ENCODE peak calls at places on chromosomes 16 and 17, in seven cellular contexts. O is EL; U is non-pigmented ciliary epithelial cell; Y is activated CD4-positive, alpha-beta T cell treated with anti-CD3 and anti-CD28 coated beads, Interleukin-2, amount 10 ng/mL, durations not matched to agents 24 days and 14 days; C is AG20443; W is lung microvascular endothelial cell; I is dorsolateral prefrontal cortex. V is an unnamed sample.

GRCh38 chr16:1278456-1278855 is 22.6 kb downstream of the TPSD1 start:
- DNase-seq in O (no peak), U (no peak), Y (no peak), C (no peak), W (no peak), I (no peak), V (no peak)

GRCh38 chr17:33580215-33580614 is 287.1 kb upstream of the ASIC2 start:
- DNase-seq in O (no peak), U (no peak), Y (no peak), C (no peak), W (no peak), I (no peak), V (no peak)

GRCh38 chr16:285146-286055 is 2.4 kb downstream of the PDIA2 start:
- DNase-seq in O (no peak), U (no peak), Y (no peak), C (no peak), W (no peak), I (no peak), V (no peak)

GRCh38 chr17:79542718-79543117 is 68.1 kb downstream of the RBFOX3 start:
- DNase-seq in O (no peak), U (no peak), Y (no peak), C (no peak), W (no peak), I (no peak), V (no peak)

GRCh38 chr16:31472559-31473203 is 729 bp downstream of the TGFB1I1 start:
- DNase-seq in O (peak), U (peak), Y (peak), C (peak), W (peak), I (peak), V (peak)

GRCh38 chr16:24536671-24537070 is 2.7 kb upstream of the RBBP6 start:
- DNase-seq in O (no peak), U (no peak), Y (no peak), C (no peak), W (no peak), I (no peak), V (no peak)

GRCh38 chr17:45574376-45574775 is 83.9 kb upstream of the PLEKHM1 start:
- DNase-seq in O (peak), U (no peak), Y (peak), C (peak), W (no peak), I (no peak), V (no peak)

GRCh38 chr17:57761887-57762286 is 16.8 kb upstream of the CCDC182 start:
- DNase-seq in O (no peak), U (no peak), Y (no peak), C (no peak), W (no peak), I (no peak), V (no peak)

GRCh38 chr17:28725660-28726395 is at the start of gene TLCD1:
- DNase-seq in O (peak), U (no peak), Y (peak), C (peak), W (peak), I (no peak), V (peak)

GRCh38 chr16:11609474-11610120 is 22.9 kb upstream of the LITAF start:
- DNase-seq in O (no peak), U (no peak), Y (no peak), C (no peak), W (no peak), I (no peak), V (no peak)

GRCh38 chr17:75090871-75091854 is 3.4 kb downstream of the SLC16A5 start:
- DNase-seq in O (no peak), U (no peak), Y (no peak), C (no peak), W (peak), I (no peak), V (no peak)

GRCh38 chr17:3556905-3557767 is 476 bp downstream of the TRPV3 start:
- DNase-seq in O (no peak), U (no peak), Y (no peak), C (no peak), W (no peak), I (no peak), V (no peak)

GRCh38 chr17:48799069-48799710 is 17.8 kb downstream of the TTLL6 start:
- DNase-seq in O (no peak), U (no peak), Y (no peak), C (no peak), W (no peak), I (no peak), V (no peak)

GRCh38 chr17:50289268-50289667 is 15.0 kb downstream of the TMEM92 start:
- DNase-seq in O (peak), U (no peak), Y (no peak), C (peak), W (peak), I (no peak), V (no peak)

GRCh38 chr17:83083368-83084201 is 4.2 kb downstream of the METRNL start:
- DNase-seq in O (peak), U (peak), Y (peak), C (peak), W (peak), I (no peak), V (peak)

GRCh38 chr17:39671651-39672521 is 3.6 kb downstream of the PNMT start:
- DNase-seq in O (peak), U (no peak), Y (no peak), C (peak), W (peak), I (peak), V (no peak)

GRCh38 chr17:57783338-57783742 is 38.2 kb upstream of the CCDC182 start:
- DNase-seq in O (peak), U (no peak), Y (peak), C (peak), W (peak), I (peak), V (peak)

GRCh38 chr16:77784441-77785356 is 3.7 kb upstream of the VAT1L start:
- DNase-seq in O (no peak), U (no peak), Y (no peak), C (no peak), W (no peak), I (no peak), V (no peak)

GRCh38 chr17:42676424-42677011 is at the start of gene PLEKHH3:
- DNase-seq in O (no peak), U (no peak), Y (no peak), C (no peak), W (no peak), I (no peak), V (no peak)

GRCh38 chr16:11208916-11209665 is 46.9 kb downstream of the SOCS1 start:
- DNase-seq in O (peak), U (no peak), Y (no peak), C (no peak), W (no peak), I (no peak), V (no peak)

GRCh38 chr17:7982171-7982570 is 20.2 kb upstream of the GUCY2D start:
- DNase-seq in O (peak), U (peak), Y (no peak), C (peak), W (peak), I (no peak), V (no peak)

GRCh38 chr16:49638696-49639629 is 216.9 kb downstream of the ZNF423 start:
- DNase-seq in O (no peak), U (no peak), Y (no peak), C (no peak), W (no peak), I (no peak), V (no peak)

GRCh38 chr16:88566158-88566557 is 4.0 kb upstream of the ZC3H18 start:
- DNase-seq in O (peak), U (peak), Y (peak), C (no peak), W (peak), I (peak), V (no peak)

GRCh38 chr17:37101306-37101705 is 152.6 kb downstream of the AATF start:
- DNase-seq in O (no peak), U (no peak), Y (no peak), C (no peak), W (no peak), I (no peak), V (no peak)

GRCh38 chr16:67877064-67877463 is 4.2 kb downstream of the EDC4 start:
- DNase-seq in O (no peak), U (no peak), Y (no peak), C (no peak), W (no peak), I (no peak), V (no peak)

GRCh38 chr17:50564916-50565315 is 4.4 kb downstream of the CACNA1G start:
- DNase-seq in O (peak), U (no peak), Y (peak), C (peak), W (no peak), I (peak), V (no peak)

GRCh38 chr17:78558181-78558850 is 18.9 kb downstream of the DNAH17 start:
- DNase-seq in O (no peak), U (no peak), Y (peak), C (no peak), W (no peak), I (no peak), V (peak)

GRCh38 chr17:68054296-68054900 is 18.9 kb downstream of the KPNA2 start:
- DNase-seq in O (peak), U (peak), Y (no peak), C (peak), W (peak), I (peak), V (no peak)

GRCh38 chr16:11298143-11298900 is 17.2 kb upstream of the PRM1 start:
- DNase-seq in O (no peak), U (no peak), Y (no peak), C (no peak), W (no peak), I (no peak), V (no peak)

GRCh38 chr17:67460097-67460496 is 83.0 kb downstream of the PITPNC1 start:
- DNase-seq in O (no peak), U (no peak), Y (no peak), C (no peak), W (no peak), I (no peak), V (no peak)

GRCh38 chr17:15048933-15049539 is 216.1 kb downstream of the PMP22 start:
- DNase-seq in O (no peak), U (no peak), Y (no peak), C (no peak), W (no peak), I (no peak), V (no peak)

GRCh38 chr16:72814226-72814625 is 233.7 kb downstream of the ZFHX3 start:
- DNase-seq in O (no peak), U (no peak), Y (no peak), C (no peak), W (no peak), I (no peak), V (no peak)

GRCh38 chr17:46841561-46842379 is 9.6 kb upstream of the WNT9B start:
- DNase-seq in O (no peak), U (no peak), Y (peak), C (peak), W (peak), I (no peak), V (no peak)

GRCh38 chr16:74297296-74297665 is 667 bp downstream of the PSMD7 start:
- DNase-seq in O (peak), U (no peak), Y (peak), C (peak), W (peak), I (peak), V (no peak)

GRCh38 chr17:34302626-34303025 is 16.6 kb upstream of the CCL8 start:
- DNase-seq in O (no peak), U (no peak), Y (no peak), C (no peak), W (no peak), I (no peak), V (no peak)

GRCh38 chr17:65455972-65456343 is 105.5 kb downstream of the AXIN2 start:
- DNase-seq in O (no peak), U (no peak), Y (peak), C (peak), W (peak), I (no peak), V (no peak)

GRCh38 chr16:27237229-27238015 is 31.1 kb downstream of the NSMCE1 start:
- DNase-seq in O (peak), U (no peak), Y (peak), C (no peak), W (peak), I (no peak), V (no peak)

GRCh38 chr16:28621756-28622155 is 11.9 kb upstream of the SULT1A1 start:
- DNase-seq in O (no peak), U (no peak), Y (no peak), C (no peak), W (no peak), I (no peak), V (no peak)

V was measured in COLO829.